ENCODE peak calls at places on chromosomes 1 and 21, in eight cellular contexts. E is BE2C, G is heart right ventricle, X is tibial nerve, U is HFF-Myc, R is left lung, I is tibial artery, N is right lobe of liver. H is an unnamed sample.

GRCh38 chr21:43881283-43881682 is 16.3 kb downstream of the AGPAT3 start:
- DNase-seq in G (no peak), I (no peak), E (no peak), U (no peak), N (no peak), X (no peak), R (peak), H (no peak)

GRCh38 chr1:205991237-205991636 is 12.0 kb downstream of the RAB7B start:
- DNase-seq in X (no peak), I (no peak), U (no peak), R (no peak), N (no peak), E (no peak), G (no peak), H (no peak)

GRCh38 chr1:114729782-114730181 is 13.2 kb upstream of the NRAS start:
- DNase-seq in E (no peak), G (no peak), I (no peak), N (peak), X (no peak), R (no peak), U (no peak), H (no peak)

GRCh38 chr1:19427087-19427781 is 58.1 kb downstream of the CAPZB start:
- DNase-seq in X (no peak), U (no peak), N (no peak), G (no peak), R (no peak), I (no peak), E (no peak), H (no peak)

GRCh38 chr1:236206548-236206947 is 64.2 kb downstream of the GPR137B start:
- DNase-seq in U (no peak), E (no peak), R (peak), G (peak), N (no peak), I (peak), X (peak), H (no peak)

GRCh38 chr1:117077267-117077666 is 17.1 kb downstream of the TTF2 start:
- DNase-seq in E (no peak), G (no peak), R (no peak), I (no peak), N (no peak), X (no peak), U (no peak), H (no peak)

GRCh38 chr1:221822591-221822990 is 80.7 kb upstream of the DUSP10 start:
- DNase-seq in U (no peak), R (no peak), G (no peak), X (no peak), E (no peak), N (no peak), I (no peak), H (no peak)

GRCh38 chr1:25120286-25120685 is 112.0 kb downstream of the SYF2 start:
- DNase-seq in N (no peak), G (no peak), U (no peak), I (no peak), X (no peak), E (no peak), R (no peak), H (no peak)

GRCh38 chr1:68043443-68044090 is 6.9 kb downstream of the DIRAS3 start:
- DNase-seq in N (no peak), E (no peak), R (no peak), G (no peak), X (no peak), I (no peak), U (no peak), H (no peak)

GRCh38 chr1:179031855-179032513 is 6.3 kb downstream of the FAM20B start:
- DNase-seq in R (no peak), N (no peak), U (no peak), E (no peak), X (no peak), I (no peak), G (no peak), H (no peak)

GRCh38 chr21:36966066-36966845 is at the start of gene HLCS:
- DNase-seq in N (peak), X (peak), G (peak), E (peak), I (peak), R (peak), U (no peak), H (no peak)

GRCh38 chr21:16912075-16912474 is 600.8 kb upstream of the CXADR start:
- DNase-seq in U (no peak), G (no peak), E (no peak), N (no peak), X (no peak), I (no peak), R (no peak), H (no peak)

GRCh38 chr1:33036051-33036525 is 595 bp downstream of the AK2 start:
- DNase-seq in E (no peak), U (no peak), R (no peak), X (no peak), N (no peak), G (no peak), I (no peak), H (no peak)

GRCh38 chr1:226645279-226645976 is 93.7 kb downstream of the ITPKB start:
- DNase-seq in E (no peak), U (no peak), N (no peak), X (no peak), R (no peak), G (no peak), I (no peak), H (no peak)

GRCh38 chr1:71307451-71307850 is 226.6 kb upstream of the ZRANB2 start:
- DNase-seq in R (no peak), E (no peak), I (no peak), X (no peak), G (no peak), U (peak), N (no peak), H (no peak)

GRCh38 chr1:90725961-90726715 is 9.0 kb upstream of the BARHL2 start:
- DNase-seq in E (no peak), U (no peak), N (no peak), X (no peak), G (no peak), R (no peak), I (no peak), H (no peak)

GRCh38 chr1:64077281-64077940 is 126.0 kb upstream of the UBE2U start:
- DNase-seq in I (no peak), X (no peak), G (no peak), R (no peak), U (no peak), E (no peak), N (no peak), H (no peak)

GRCh38 chr1:113255728-113256347 is 134.5 kb upstream of the MAGI3 start:
- DNase-seq in R (no peak), X (no peak), E (no peak), G (no peak), N (no peak), U (no peak), I (no peak), H (no peak)

GRCh38 chr1:221816899-221817298 is 75.0 kb upstream of the DUSP10 start:
- DNase-seq in X (no peak), E (no peak), R (no peak), I (no peak), G (no peak), U (peak), N (no peak), H (no peak)

GRCh38 chr1:3899776-3900149 is 309 bp downstream of the C1orf174 start:
- DNase-seq in R (no peak), E (no peak), U (no peak), X (no peak), I (no peak), G (no peak), N (peak), H (no peak)

GRCh38 chr1:42938596-42939184 is 20.0 kb downstream of the SLC2A1 start:
- DNase-seq in I (no peak), U (no peak), X (no peak), E (no peak), G (no peak), N (no peak), R (no peak), H (no peak)

GRCh38 chr21:16708431-16708830 is 804.4 kb upstream of the CXADR start:
- DNase-seq in R (no peak), I (no peak), G (no peak), U (peak), N (no peak), X (no peak), E (no peak), H (no peak)

GRCh38 chr1:228014235-228014930 is 7.6 kb downstream of the WNT3A start:
- DNase-seq in R (peak), U (no peak), G (peak), E (peak), X (no peak), N (no peak), I (no peak), H (no peak)

GRCh38 chr1:81305997-81306452 is 494.7 kb upstream of the ADGRL2 start:
- DNase-seq in G (no peak), I (no peak), R (no peak), U (peak), E (peak), N (no peak), X (peak), H (no peak)

GRCh38 chr1:79604490-79605198 is 598.1 kb upstream of the ADGRL4 start:
- DNase-seq in E (no peak), N (no peak), U (no peak), X (no peak), I (no peak), G (no peak), R (no peak), H (no peak)

GRCh38 chr1:205287723-205288122 is 33.8 kb downstream of the NUAK2 start:
- DNase-seq in U (no peak), R (no peak), N (no peak), I (no peak), G (no peak), E (no peak), X (no peak), H (no peak)

GRCh38 chr1:112546076-112546475 is 37.3 kb downstream of the WNT2B start:
- DNase-seq in U (no peak), R (no peak), I (no peak), N (no peak), X (no peak), E (no peak), G (no peak), H (no peak)

GRCh38 chr1:169271094-169271493 is 96.5 kb downstream of the NME7 start:
- DNase-seq in N (no peak), E (no peak), U (no peak), G (no peak), R (no peak), I (no peak), X (no peak), H (no peak)

GRCh38 chr21:17784604-17785402 is 34.4 kb downstream of the C21orf91 start:
- DNase-seq in R (no peak), X (no peak), G (no peak), N (no peak), I (no peak), E (no peak), U (no peak), H (no peak)

GRCh38 chr1:11479375-11479979 is 522 bp downstream of the DISP3 start:
- DNase-seq in E (no peak), N (no peak), U (no peak), G (no peak), X (no peak), I (no peak), R (no peak), H (no peak)

GRCh38 chr1:15344380-15344779 is 65.3 kb upstream of the EFHD2 start:
- DNase-seq in N (no peak), X (no peak), E (no peak), G (no peak), U (no peak), I (no peak), R (no peak), H (no peak)

GRCh38 chr1:235404190-235404589 is 37.0 kb downstream of the TBCE start:
- DNase-seq in N (no peak), X (no peak), U (no peak), R (no peak), I (no peak), E (no peak), G (no peak), H (no peak)

GRCh38 chr1:185396126-185396525 is 79.1 kb upstream of the IVNS1ABP start:
- DNase-seq in X (no peak), U (no peak), R (no peak), G (no peak), E (no peak), I (no peak), N (no peak), H (no peak)

GRCh38 chr1:106876384-106876783 is 180.1 kb upstream of the PRMT6 start:
- DNase-seq in G (no peak), N (no peak), I (no peak), U (no peak), R (no peak), X (no peak), E (no peak), H (no peak)

GRCh38 chr1:69572921-69573320 is 5.2 kb downstream of the LRRC7 start:
- DNase-seq in G (no peak), I (no peak), R (no peak), X (no peak), E (no peak), U (no peak), N (no peak), H (no peak)

GRCh38 chr1:69569983-69570755 is 2.4 kb downstream of the LRRC7 start:
- DNase-seq in U (no peak), G (no peak), I (no peak), R (no peak), X (no peak), N (no peak), E (no peak), H (no peak)

GRCh38 chr1:69567847-69568434 is at the start of gene LRRC7:
- DNase-seq in U (no peak), R (no peak), X (no peak), G (peak), I (no peak), N (no peak), E (peak), H (no peak)

GRCh38 chr1:69569281-69569970 is 1.7 kb downstream of the LRRC7 start:
- DNase-seq in I (no peak), U (no peak), X (no peak), E (no peak), R (no peak), G (no peak), N (no peak), H (no peak)

GRCh38 chr1:69568435-69569280 is 936 bp downstream of the LRRC7 start:
- DNase-seq in R (no peak), E (peak), U (no peak), X (no peak), N (no peak), I (no peak), G (peak), H (no peak)
- H3K4me3 ChIP-seq in R (peak), E (peak), U (no peak), X (peak), N (peak), I (peak), G (peak), H (peak)

GRCh38 chr1:155070721-155071556 is 7.4 kb downstream of the EFNA4 start:
- DNase-seq in R (peak), I (peak), G (peak), N (no peak), X (peak), E (peak), U (no peak), H (peak)
- H3K4me3 ChIP-seq in R (peak), I (peak), G (peak), N (peak), X (peak), E (peak), U (peak), H (peak)

GRCh38 chr21:39182016-39182415 is 1.2 kb downstream of the PSMG1 start:
- DNase-seq in E (no peak), R (no peak), G (no peak), X (no peak), N (no peak), I (no peak), U (no peak), H (no peak)
- H3K4me3 ChIP-seq in E (peak), R (peak), G (no peak), X (peak), N (peak), I (peak), U (peak), H (peak)

DNA sequence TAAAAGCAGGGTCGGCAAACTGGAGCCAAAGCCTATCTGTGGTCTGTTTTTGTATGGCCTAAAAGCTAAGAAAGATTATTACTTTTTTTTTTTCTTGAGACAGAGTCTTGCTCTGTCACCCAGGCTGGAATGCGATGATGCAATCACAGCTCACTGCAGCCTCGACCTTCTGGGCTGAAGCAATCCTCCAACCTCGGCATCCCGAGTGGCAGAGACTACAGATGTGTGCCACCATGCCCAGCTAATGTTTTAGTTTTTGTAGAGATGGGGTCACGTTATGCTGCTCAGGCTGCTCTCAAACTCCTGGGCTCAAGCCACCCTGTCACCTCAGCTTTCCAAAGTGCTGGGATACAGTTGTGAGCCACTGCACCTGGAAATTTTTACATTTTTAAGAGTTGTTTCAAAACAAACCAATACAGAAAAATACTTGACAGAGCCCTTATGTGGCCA is 6.5 kb upstream of the GLRX2 start:
- DNase-seq in X (peak), I (peak), N (peak), R (peak), E (no peak), U (peak), G (peak), H (peak)
- H3K4me3 ChIP-seq in X (no peak), I (no peak), N (no peak), R (no peak), E (no peak), U (no peak), G (no peak), H (no peak)

GRCh38 chr1:8015809-8016165 is 10.3 kb downstream of the ERRFI1 start:
- DNase-seq in N (no peak), U (no peak), I (peak), E (no peak), X (peak), R (no peak), G (no peak), H (no peak)

GRCh38 chr1:8016244-8017241 is 9.6 kb downstream of the ERRFI1 start:
- DNase-seq in R (no peak), X (no peak), I (no peak), U (no peak), G (no peak), N (no peak), E (no peak), H (no peak)

GRCh38 chr1:8018492-8019228 is 7.4 kb downstream of the ERRFI1 start:
- DNase-seq in X (no peak), I (no peak), G (no peak), R (no peak), U (no peak), E (no peak), N (no peak), H (no peak)

GRCh38 chr1:8019229-8019620 is 6.9 kb downstream of the ERRFI1 start:
- DNase-seq in U (no peak), I (no peak), E (no peak), R (no peak), G (no peak), X (no peak), N (no peak), H (no peak)

GRCh38 chr1:8017495-8018310 is 8.4 kb downstream of the ERRFI1 start:
- DNase-seq in I (no peak), N (no peak), G (no peak), U (no peak), X (no peak), R (no peak), E (peak), H (no peak)
- H3K4me3 ChIP-seq in I (no peak), N (no peak), G (no peak), U (no peak), X (no peak), R (no peak), E (no peak), H (no peak)

GRCh38 chr1:244361764-244362473 is 89.8 kb downstream of the ADSS2 start:
- DNase-seq in I (no peak), E (no peak), X (no peak), R (no peak), N (no peak), G (no peak), U (no peak), H (no peak)
- H3K4me3 ChIP-seq in I (no peak), E (no peak), X (peak), R (no peak), N (no peak), G (no peak), U (no peak), H (no peak)

DNA sequence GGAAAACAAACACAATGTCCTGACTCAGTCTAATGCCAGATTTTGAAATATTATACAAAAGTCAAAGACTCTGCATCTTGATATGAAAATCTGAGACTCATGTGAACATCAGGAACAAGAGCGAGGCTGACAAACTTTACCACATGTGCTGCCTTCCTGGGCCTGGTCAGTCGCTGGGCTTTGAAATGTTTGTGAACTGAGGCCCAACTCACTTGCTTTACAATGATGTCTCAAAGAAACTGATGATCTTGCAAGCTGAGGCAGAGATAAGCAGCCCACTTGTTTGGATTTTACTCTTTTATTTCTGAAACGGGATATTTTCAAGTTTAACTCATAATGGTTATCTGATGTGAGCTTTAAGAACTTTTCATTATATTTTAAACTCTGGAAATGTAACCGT is 2.1 kb downstream of the BCAR3 start:
- DNase-seq in G (no peak), R (no peak), E (no peak), N (no peak), I (no peak), X (no peak), U (no peak), H (no peak)
- H3K4me3 ChIP-seq in G (no peak), R (peak), E (peak), N (no peak), I (no peak), X (no peak), U (peak), H (no peak)

GRCh38 chr1:98046031-98046641 is 125.3 kb upstream of the DPYD start:
- DNase-seq in R (no peak), G (no peak), N (no peak), I (no peak), X (no peak), E (peak), U (no peak), H (no peak)

GRCh38 chr1:98049370-98050115 is 128.7 kb upstream of the DPYD start:
- DNase-seq in R (no peak), I (no peak), U (no peak), X (no peak), E (peak), N (no peak), G (no peak), H (no peak)

GRCh38 chr1:98045211-98046030 is 124.6 kb upstream of the DPYD start:
- DNase-seq in U (no peak), R (no peak), I (no peak), G (peak), N (no peak), E (peak), X (no peak), H (no peak)

GRCh38 chr1:98051065-98051675 is 130.3 kb upstream of the DPYD start:
- DNase-seq in R (peak), G (peak), I (peak), E (peak), X (peak), N (peak), U (peak), H (peak)

GRCh38 chr1:98048234-98048633 is 127.4 kb upstream of the DPYD start:
- DNase-seq in I (peak), G (peak), U (peak), X (peak), R (peak), N (peak), E (peak), H (peak)
- H3K4me3 ChIP-seq in I (no peak), G (no peak), U (peak), X (peak), R (no peak), N (no peak), E (peak), H (no peak)